ENCODE peak calls at places on chromosome 20, in nine cellular contexts. C is fibroblast of mammary gland, B is Karpas-422, Z is MM.1S, H is brain microvascular endothelial cell, S is RWPE2, F is GM23338, V is PC-3, K is HCT116. M is an unnamed sample.

GRCh38 chr20:19816386-19816785 is 58.3 kb downstream of the RIN2 start:
- DNase-seq in F (no peak), V (peak; percentile 49), S (no peak), H (no peak), Z (no peak), B (no peak), C (no peak), K (no peak), M (no peak)

GRCh38 chr20:16475225-16475624 is 98.0 kb downstream of the KIF16B start:
- DNase-seq in K (no peak), H (peak; percentile 64), B (no peak), F (peak; percentile 9), S (no peak), C (no peak), Z (no peak), V (peak; percentile 51), M (no peak)

GRCh38 chr20:34824861-34825529 is 456 bp downstream of the NCOA6 start:
- DNase-seq in H (peak; percentile 5), Z (peak; percentile 61), K (peak; percentile 2), F (peak; percentile 88), V (peak; percentile 35), C (peak; percentile 16), B (peak; percentile 84), S (peak; percentile 81), M (peak; percentile 83)

GRCh38 chr20:60262967-60263603 is 304.9 kb downstream of the CDH26 start:
- DNase-seq in S (no peak), V (peak; percentile 38), K (no peak), F (peak; percentile 58), Z (peak; percentile 35), B (peak; percentile 80), C (peak; percentile 27), H (no peak), M (peak; percentile 67)

GRCh38 chr20:3071610-3072529 is at the start of gene OXT:
- DNase-seq in S (no peak), Z (no peak), H (no peak), B (no peak), K (no peak), F (peak; percentile 81), C (no peak), V (no peak), M (peak; percentile 50)

GRCh38 chr20:62320581-62321354 is 18.0 kb downstream of the ADRM1 start:
- DNase-seq in Z (no peak), K (peak; percentile 10), C (no peak), B (peak; percentile 88), S (peak; percentile 92), V (peak; percentile 23), F (peak; percentile 63), H (no peak), M (peak; percentile 64)

GRCh38 chr20:57190536-57191265 is 75.7 kb downstream of the BMP7 start:
- DNase-seq in Z (no peak), H (no peak), F (no peak), K (no peak), C (peak; percentile 46), V (peak; percentile 77), B (no peak), S (no peak), M (no peak)

GRCh38 chr20:35826361-35826760 is 54.5 kb downstream of the PHF20 start:
- DNase-seq in K (no peak), F (no peak), H (no peak), V (no peak), Z (no peak), C (no peak), B (no peak), S (no peak), M (no peak)

GRCh38 chr20:8557711-8558110 is 425.6 kb downstream of the PLCB1 start:
- DNase-seq in C (peak; percentile 63), V (no peak), K (no peak), Z (no peak), B (no peak), F (no peak), S (no peak), H (peak; percentile 13), M (no peak)

GRCh38 chr20:50510706-50511401 is 671 bp downstream of the PTPN1 start:
- DNase-seq in B (no peak), K (no peak), F (peak; percentile 16), S (peak; percentile 88), V (peak; percentile 42), C (no peak), Z (peak; percentile 9), H (no peak), M (no peak)

GRCh38 chr20:18144541-18145099 is 7.0 kb downstream of the KAT14 start:
- DNase-seq in S (no peak), V (peak; percentile 88), F (peak; percentile 17), H (no peak), C (no peak), Z (no peak), K (peak; percentile 18), B (no peak), M (peak; percentile 88)

GRCh38 chr20:57451759-57452661 is 60.8 kb downstream of the RBM38 start:
- DNase-seq in V (no peak), S (peak; percentile 81), B (peak; percentile 71), F (no peak), K (no peak), C (no peak), H (no peak), Z (no peak), M (no peak)

GRCh38 chr20:47929368-47930115 is 144.3 kb upstream of the SULF2 start:
- DNase-seq in V (peak; percentile 92), K (peak; percentile 41), C (peak; percentile 89), Z (no peak), F (no peak), S (no peak), H (no peak), B (no peak), M (peak; percentile 67)

GRCh38 chr20:854601-855000 is 21.1 kb downstream of the FAM110A start:
- DNase-seq in S (no peak), V (no peak), H (no peak), C (no peak), Z (no peak), F (no peak), K (no peak), B (no peak), M (no peak)

GRCh38 chr20:853406-853996 is 20.0 kb downstream of the FAM110A start:
- DNase-seq in F (no peak), Z (no peak), S (no peak), V (no peak), K (no peak), C (no peak), B (no peak), H (no peak), M (no peak)

GRCh38 chr20:856361-856775 is 22.9 kb downstream of the FAM110A start:
- DNase-seq in F (no peak), V (peak; percentile 99), S (peak; percentile 99), C (peak; percentile 68), B (no peak), H (peak; percentile 22), K (peak; percentile 92), Z (no peak), M (peak; percentile 67)

GRCh38 chr20:858011-858410 is 24.5 kb downstream of the FAM110A start:
- DNase-seq in F (no peak), H (no peak), V (no peak), C (no peak), Z (no peak), B (no peak), S (peak; percentile 71), K (no peak), M (no peak)

DNA sequence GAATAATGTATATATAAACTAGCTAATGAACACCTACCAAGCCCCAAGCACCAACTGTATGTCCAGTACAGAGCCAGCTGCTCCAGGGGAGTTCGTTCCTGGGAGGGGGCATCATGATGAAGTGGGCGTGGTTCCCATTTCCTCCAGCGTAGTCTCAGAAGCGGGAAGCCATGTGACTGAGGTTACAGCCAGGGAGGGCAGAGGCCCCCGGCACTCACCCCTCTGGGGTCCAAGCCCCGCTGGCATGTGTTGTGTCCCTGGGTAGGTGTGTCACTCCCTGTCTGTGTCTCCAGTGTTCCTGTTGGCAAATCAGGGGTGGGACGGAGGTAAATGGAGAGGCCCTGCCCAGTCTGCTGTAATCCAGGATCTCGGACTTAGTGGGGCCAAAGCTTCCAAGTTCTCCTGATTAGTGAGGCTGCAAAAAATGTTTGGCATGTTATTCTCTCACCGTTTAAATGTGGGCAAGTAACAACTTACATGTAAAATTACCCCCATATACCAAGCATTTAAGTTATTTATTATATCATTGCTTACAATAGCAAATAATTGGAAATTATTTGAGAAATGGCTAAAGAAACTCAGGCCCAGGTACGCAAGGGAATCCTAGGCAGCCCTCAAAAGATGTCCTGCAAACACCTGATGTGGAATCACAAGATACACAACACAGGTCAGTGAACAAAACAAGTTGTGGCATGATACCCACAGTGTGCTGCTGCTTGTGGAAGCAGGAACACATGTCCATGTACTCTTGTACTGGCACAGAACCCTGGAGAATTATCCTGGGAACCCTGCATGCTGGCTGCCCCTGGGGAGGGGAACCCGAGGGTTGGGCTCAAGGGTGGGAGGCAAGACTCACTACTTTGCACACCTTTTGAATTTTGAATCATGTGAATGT is 22.2 kb downstream of the FAM110A start:
- DNase-seq in H (no peak), S (no peak), C (no peak), K (no peak), Z (no peak), V (peak; percentile 11), F (no peak), B (no peak), M (no peak)
- H3K4me3 ChIP-seq in H (no peak overlapping the region), S (no peak overlapping the region), C (no peak overlapping the region), K (peak overlapping the region; percentile 18), Z (no peak overlapping the region), V (peak overlapping the region; percentile 51), F (no peak overlapping the region), B (no peak overlapping the region), M (no peak overlapping the region)

DNA sequence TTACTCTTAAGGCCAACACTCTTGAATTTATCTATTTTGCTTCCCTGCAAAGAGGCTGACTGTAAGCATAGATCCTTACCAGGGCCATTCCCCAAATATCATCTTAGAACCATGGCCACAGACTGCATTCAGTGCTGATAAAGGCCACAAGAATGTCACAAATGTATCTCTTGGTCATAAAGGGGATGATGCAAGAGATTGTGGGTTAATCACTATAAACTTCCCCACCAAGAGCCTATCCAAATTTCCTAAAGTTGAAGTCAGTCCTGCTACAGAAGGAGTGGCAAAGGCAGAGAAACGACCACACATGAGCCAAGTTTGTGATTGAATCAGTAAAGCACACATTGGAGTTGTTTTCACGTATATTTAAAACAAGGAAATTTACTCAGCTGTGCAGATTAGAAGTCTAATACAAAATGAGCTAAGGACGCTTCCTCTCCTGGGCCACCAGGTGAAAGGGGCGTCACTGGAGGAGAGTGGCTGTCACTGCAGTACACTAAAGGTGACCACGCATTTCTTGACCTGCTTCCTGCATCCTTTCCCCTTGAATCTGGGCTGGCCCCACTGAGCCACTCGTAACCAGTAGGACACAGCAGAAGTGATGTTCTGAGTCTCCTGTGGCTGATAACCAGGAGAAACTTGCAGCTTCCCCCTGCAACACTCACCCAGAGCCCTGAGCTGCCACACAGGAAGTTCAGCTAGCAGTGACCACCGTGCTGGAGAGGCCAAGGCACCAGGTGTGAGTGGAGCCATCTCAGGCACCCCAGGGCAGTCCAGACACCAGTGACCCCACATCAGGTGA is 181.9 kb downstream of the SYNDIG1 start:
- DNase-seq in F (no peak), B (peak; percentile 52), V (peak; percentile 88), H (peak; percentile 63), S (no peak), K (no peak), C (peak; percentile 94), Z (no peak), M (peak; percentile 44)
- H3K4me3 ChIP-seq in F (no peak overlapping the region), B (no peak overlapping the region), V (no peak overlapping the region), H (no peak overlapping the region), S (no peak overlapping the region), K (no peak overlapping the region), C (no peak overlapping the region), Z (no peak overlapping the region), M (no peak overlapping the region)

GRCh38 chr20:53752971-53753879 is 159.6 kb upstream of the ZNF217 start:
- DNase-seq in S (peak; percentile 62), C (peak; percentile 63), V (peak; percentile 95), K (no peak), B (no peak), F (peak; percentile 59), H (no peak), Z (peak; percentile 40), M (peak; percentile 75)
- H3K4me3 ChIP-seq in S (peak overlapping the region; percentile 5), C (no peak overlapping the region), V (peak overlapping the region; percentile 62), K (peak overlapping the region; percentile 55), B (no peak overlapping the region), F (peak overlapping the region; percentile 15), H (no peak overlapping the region), Z (peak overlapping the region; percentile 47), M (no peak overlapping the region)

GRCh38 chr20:662289-663192 is 9.5 kb upstream of the SRXN1 start:
- DNase-seq in Z (no peak), F (no peak), K (no peak), C (no peak), H (no peak), B (no peak), S (no peak), V (no peak), M (no peak)
- H3K4me3 ChIP-seq in Z (no peak overlapping the region), F (peak overlapping the region; percentile 42), K (no peak overlapping the region), C (no peak overlapping the region), H (no peak overlapping the region), B (no peak overlapping the region), S (no peak overlapping the region), V (no peak overlapping the region), M (no peak overlapping the region)

M was measured in mesendoderm.